ENCODE peak calls at places on chromosomes 2 and 18, in seven cellular contexts. O is Peyer's patch, N is ACHN, Z is right lobe of liver, D is AG08396, U is PC-9, J is GM12865. V is an unnamed sample.

GRCh38 chr2:174675615-174676014 is 78.0 kb upstream of the WIPF1 start:
- DNase-seq in O (no peak), N (no peak), Z (no peak), D (no peak), U (no peak), J (no peak), V (no peak)

GRCh38 chr18:23627325-23627724 is 35.4 kb downstream of the ANKRD29 start:
- DNase-seq in O (no peak), N (peak; percentile 90), Z (no peak), D (peak; percentile 67), U (peak; percentile 89), J (no peak), V (no peak)

GRCh38 chr2:236834284-236834683 is 251.4 kb upstream of the COPS8 start:
- DNase-seq in O (no peak), N (no peak), Z (no peak), D (no peak), U (no peak), J (no peak), V (no peak)

GRCh38 chr2:10447300-10448207 is 573 bp downstream of the ODC1 start:
- DNase-seq in O (peak; percentile 83), N (peak; percentile 52), Z (peak; percentile 72), D (peak; percentile 42), U (peak; percentile 55), J (peak; percentile 75), V (no peak)

GRCh38 chr2:160028431-160029269 is 33.8 kb downstream of the PLA2R1 start:
- DNase-seq in O (no peak), N (no peak), Z (no peak), D (no peak), U (no peak), J (no peak), V (no peak)

GRCh38 chr2:174573621-174574081 is 24.0 kb downstream of the WIPF1 start:
- DNase-seq in O (no peak), N (no peak), Z (peak; percentile 64), D (no peak), U (no peak), J (no peak), V (no peak)

GRCh38 chr2:47239119-47239969 is 84.2 kb upstream of the STPG4 start:
- DNase-seq in O (no peak), N (no peak), Z (no peak), D (no peak), U (no peak), J (no peak), V (no peak)

GRCh38 chr2:201348758-201349157 is 8.4 kb downstream of the FLACC1 start:
- DNase-seq in O (no peak), N (no peak), Z (no peak), D (no peak), U (no peak), J (no peak), V (no peak)

GRCh38 chr18:27661320-27662049 is 476.4 kb upstream of the CHST9 start:
- DNase-seq in O (no peak), N (no peak), Z (peak; percentile 46), D (no peak), U (no peak), J (no peak), V (no peak)

GRCh38 chr2:153519260-153519875 is 40.8 kb upstream of the RPRM start:
- DNase-seq in O (no peak), N (peak; percentile 62), Z (no peak), D (peak; percentile 24), U (no peak), J (peak; percentile 63), V (no peak)

GRCh38 chr2:223532161-223532560 is 70.0 kb downstream of the SCG2 start:
- DNase-seq in O (no peak), N (no peak), Z (no peak), D (no peak), U (no peak), J (no peak), V (no peak)

GRCh38 chr2:19675003-19675629 is 226.7 kb downstream of the TTC32 start:
- DNase-seq in O (no peak), N (no peak), Z (no peak), D (no peak), U (no peak), J (no peak), V (no peak)

GRCh38 chr18:61236476-61237057 is 96.7 kb upstream of the CDH20 start:
- DNase-seq in O (no peak), N (no peak), Z (no peak), D (no peak), U (no peak), J (no peak), V (no peak)

GRCh38 chr2:96158554-96158940 is 13.3 kb upstream of the DUSP2 start:
- DNase-seq in O (no peak), N (no peak), Z (no peak), D (no peak), U (no peak), J (peak; percentile 49), V (no peak)

GRCh38 chr2:215366440-215367032 is 54.7 kb downstream of the ATIC start:
- DNase-seq in O (no peak), N (no peak), Z (no peak), D (no peak), U (no peak), J (no peak), V (no peak)

GRCh38 chr2:9222246-9222898 is 15.8 kb downstream of the ASAP2 start:
- DNase-seq in O (no peak), N (no peak), Z (no peak), D (no peak), U (no peak), J (no peak), V (no peak)

GRCh38 chr2:193528458-193528857 is 1333.7 kb upstream of the TMEFF2 start:
- DNase-seq in O (no peak), N (no peak), Z (no peak), D (no peak), U (no peak), J (no peak), V (no peak)

GRCh38 chr2:69298261-69298660 is 88.8 kb downstream of the GFPT1 start:
- DNase-seq in O (no peak), N (peak; percentile 94), Z (no peak), D (peak; percentile 85), U (peak; percentile 54), J (no peak), V (no peak)

GRCh38 chr2:226168496-226169160 is 631.0 kb downstream of the IRS1 start:
- DNase-seq in O (no peak), N (no peak), Z (no peak), D (no peak), U (no peak), J (no peak), V (no peak)

GRCh38 chr2:8408560-8409460 is 273.0 kb upstream of the ID2 start:
- DNase-seq in O (no peak), N (no peak), Z (no peak), D (no peak), U (no peak), J (peak; percentile 96), V (no peak)

GRCh38 chr2:5528741-5529140 is 163.4 kb upstream of the SOX11 start:
- DNase-seq in O (no peak), N (no peak), Z (no peak), D (no peak), U (no peak), J (no peak), V (no peak)

GRCh38 chr2:31580321-31581117 is at the start of gene SRD5A2:
- DNase-seq in O (no peak), N (no peak), Z (peak; percentile 48), D (no peak), U (no peak), J (no peak), V (no peak)

GRCh38 chr2:193141-193552 is 70.7 kb downstream of the SH3YL1 start:
- DNase-seq in O (no peak), N (no peak), Z (no peak), D (peak; percentile 72), U (no peak), J (no peak), V (no peak)

GRCh38 chr18:11005528-11005927 is 143.8 kb downstream of the PIEZO2 start:
- DNase-seq in O (no peak), N (no peak), Z (peak; percentile 54), D (peak; percentile 52), U (no peak), J (peak; percentile 32), V (no peak)

GRCh38 chr2:15814946-15815345 is 125.4 kb upstream of the MYCN start:
- DNase-seq in O (no peak), N (no peak), Z (no peak), D (no peak), U (no peak), J (no peak), V (no peak)

GRCh38 chr2:66982766-66983165 is 414.4 kb upstream of the ETAA1 start:
- DNase-seq in O (no peak), N (no peak), Z (no peak), D (no peak), U (no peak), J (no peak), V (no peak)

GRCh38 chr2:43518182-43518581 is 77.7 kb downstream of the THADA start:
- DNase-seq in O (no peak), N (no peak), Z (no peak), D (no peak), U (no peak), J (no peak), V (no peak)

GRCh38 chr18:376307-376706 is 108.5 kb upstream of the THOC1 start:
- DNase-seq in O (no peak), N (no peak), Z (no peak), D (no peak), U (no peak), J (no peak), V (no peak)

GRCh38 chr2:207061181-207061580 is 104.6 kb downstream of the KLF7 start:
- DNase-seq in O (no peak), N (no peak), Z (no peak), D (no peak), U (no peak), J (no peak), V (no peak)

GRCh38 chr2:239603411-239604356 is 202.9 kb upstream of the HDAC4 start:
- DNase-seq in O (no peak), N (no peak), Z (peak; percentile 26), D (no peak), U (no peak), J (no peak), V (peak; percentile 57)

GRCh38 chr2:239928457-239929350 is 96.4 kb downstream of the NDUFA10 start:
- DNase-seq in O (peak; percentile 37), N (no peak), Z (peak; percentile 41), D (no peak), U (no peak), J (no peak), V (peak; percentile 67)

GRCh38 chr2:202317080-202317859 is 51.7 kb downstream of the NOP58 start:
- DNase-seq in O (no peak), N (peak; percentile 77), Z (peak; percentile 80), D (peak; percentile 54), U (no peak), J (no peak), V (no peak)

GRCh38 chr18:48166971-48167370 is 236.5 kb upstream of the SMAD2 start:
- DNase-seq in O (peak; percentile 80), N (no peak), Z (peak; percentile 68), D (no peak), U (no peak), J (no peak), V (no peak)